ENCODE peak calls at places on chromosomes 1 and 21, in six cellular contexts. X, T, J, S, A and V are unnamed samples.

GRCh38 chr1:168772428-168772827 is 43.4 kb upstream of the DPT start:
- DNase-seq in X (no peak), T (no peak), J (no peak), S (no peak), A (no peak), V (no peak)

GRCh38 chr21:36065497-36066036 is 4.3 kb upstream of the CBR1 start:
- DNase-seq in X (no peak), T (no peak), J (no peak), S (no peak), A (no peak), V (peak)

GRCh38 chr1:64215576-64215975 is 12.2 kb downstream of the UBE2U start:
- DNase-seq in X (no peak), T (no peak), J (no peak), S (no peak), A (no peak), V (no peak)

GRCh38 chr1:64572222-64572900 is 102.4 kb downstream of the CACHD1 start:
- DNase-seq in X (no peak), T (no peak), J (no peak), S (no peak), A (no peak), V (no peak)

GRCh38 chr1:213507472-213508223 is 456.6 kb downstream of the RPS6KC1 start:
- DNase-seq in X (no peak), T (no peak), J (no peak), S (no peak), A (no peak), V (no peak)

GRCh38 chr1:47434051-47434842 is 3.6 kb upstream of the FOXD2 start:
- DNase-seq in X (peak), T (peak), J (no peak), S (peak), A (peak), V (no peak)

GRCh38 chr1:88727205-88727604 is 43.1 kb downstream of the PKN2 start:
- DNase-seq in X (no peak), T (no peak), J (no peak), S (no peak), A (no peak), V (no peak)

GRCh38 chr1:22751124-22751531 is 40.5 kb downstream of the EPHB2 start:
- DNase-seq in X (no peak), T (no peak), J (no peak), S (peak), A (no peak), V (no peak)

GRCh38 chr1:215597961-215598360 is 30.9 kb downstream of the KCTD3 start:
- DNase-seq in X (no peak), T (no peak), J (no peak), S (no peak), A (no peak), V (no peak)

GRCh38 chr1:117595993-117596720 is 9.7 kb upstream of the TENT5C start:
- DNase-seq in X (no peak), T (no peak), J (no peak), S (no peak), A (peak), V (no peak)

GRCh38 chr1:31671147-31671546 is 26.5 kb upstream of the PEF1 start:
- DNase-seq in X (no peak), T (no peak), J (no peak), S (no peak), A (no peak), V (no peak)

GRCh38 chr1:45230537-45230936 is 24.1 kb upstream of the ZSWIM5 start:
- DNase-seq in X (no peak), T (no peak), J (no peak), S (no peak), A (no peak), V (no peak)

GRCh38 chr21:29372063-29372802 is 73.5 kb downstream of the BACH1 start:
- DNase-seq in X (no peak), T (peak), J (peak), S (peak), A (no peak), V (peak)

GRCh38 chr1:36160949-36161485 is 5.1 kb downstream of the MAP7D1 start:
- DNase-seq in X (peak), T (peak), J (peak), S (peak), A (peak), V (peak)

GRCh38 chr1:33228935-33229487 is 27.3 kb upstream of the ZNF362 start:
- DNase-seq in X (no peak), T (peak), J (no peak), S (no peak), A (no peak), V (no peak)

GRCh38 chr1:51444096-51444495 is 75.0 kb downstream of the EPS15 start:
- DNase-seq in X (no peak), T (no peak), J (no peak), S (no peak), A (no peak), V (no peak)

GRCh38 chr1:23670709-23671108 is 20.9 kb upstream of the RPL11 start:
- DNase-seq in X (no peak), T (no peak), J (no peak), S (no peak), A (no peak), V (no peak)

GRCh38 chr1:22104865-22105437 is 37.9 kb downstream of the WNT4 start:
- DNase-seq in X (no peak), T (no peak), J (no peak), S (no peak), A (no peak), V (no peak)

GRCh38 chr1:40868051-40868723 is 6.0 kb upstream of the CITED4 start:
- DNase-seq in X (no peak), T (no peak), J (peak), S (no peak), A (no peak), V (peak)

GRCh38 chr1:232149302-232150201 is 480.4 kb downstream of the SIPA1L2 start:
- DNase-seq in X (no peak), T (no peak), J (peak), S (no peak), A (no peak), V (peak)

GRCh38 chr1:243796016-243796415 is 54.0 kb downstream of the AKT3 start:
- DNase-seq in X (no peak), T (no peak), J (no peak), S (no peak), A (no peak), V (no peak)

GRCh38 chr21:36783612-36784383 is 84.9 kb downstream of the SIM2 start:
- DNase-seq in X (no peak), T (no peak), J (peak), S (peak), A (no peak), V (peak)

GRCh38 chr1:175338447-175339135 is 146.0 kb upstream of the KIAA0040 start:
- DNase-seq in X (no peak), T (no peak), J (peak), S (no peak), A (no peak), V (peak)

GRCh38 chr1:204408074-204408507 is 3.5 kb downstream of the PPP1R15B start:
- DNase-seq in X (peak), T (peak), J (peak), S (peak), A (peak), V (peak)

GRCh38 chr1:107787299-107787698 is 177.7 kb downstream of the VAV3 start:
- DNase-seq in X (no peak), T (no peak), J (peak), S (no peak), A (no peak), V (no peak)

GRCh38 chr1:89739013-89739843 is 81.6 kb upstream of the LRRC8D start:
- DNase-seq in X (no peak), T (no peak), J (peak), S (no peak), A (no peak), V (peak)

GRCh38 chr1:212600071-212600915 is 8.3 kb upstream of the ATF3 start:
- DNase-seq in X (no peak), T (no peak), J (no peak), S (no peak), A (no peak), V (no peak)

GRCh38 chr1:228345201-228345930 is 61.3 kb downstream of the TRIM11 start:
- DNase-seq in X (peak), T (peak), J (no peak), S (no peak), A (peak), V (no peak)

GRCh38 chr1:188888387-188888786 is 1589.3 kb downstream of the BRINP3 start:
- DNase-seq in X (no peak), T (no peak), J (peak), S (no peak), A (no peak), V (no peak)

GRCh38 chr1:206890125-206890637 is 7.1 kb upstream of the IL24 start:
- DNase-seq in X (no peak), T (no peak), J (peak), S (no peak), A (no peak), V (no peak)

GRCh38 chr1:246726881-246727280 is 2.7 kb downstream of the SCCPDH start:
- DNase-seq in X (no peak), T (no peak), J (no peak), S (no peak), A (no peak), V (no peak)

GRCh38 chr1:183281039-183281438 is 95.0 kb downstream of the LAMC2 start:
- DNase-seq in X (peak), T (peak), J (peak), S (peak), A (no peak), V (no peak)

GRCh38 chr1:98398649-98399048 is 262.9 kb upstream of the SNX7 start:
- DNase-seq in X (no peak), T (no peak), J (no peak), S (no peak), A (no peak), V (no peak)

GRCh38 chr1:193606035-193606434 is 419.6 kb upstream of the B3GALT2 start:
- DNase-seq in X (no peak), T (no peak), J (no peak), S (no peak), A (no peak), V (no peak)

GRCh38 chr1:101907264-101907663 is 89.5 kb downstream of the OLFM3 start:
- DNase-seq in X (no peak), T (no peak), J (no peak), S (no peak), A (no peak), V (no peak)

GRCh38 chr1:10726355-10726754 is 70.1 kb downstream of the CASZ1 start:
- DNase-seq in X (peak), T (no peak), J (no peak), S (peak), A (peak), V (no peak)
- H3K27ac ChIP-seq in X (peak), T (no peak), J (peak), S (peak), A (peak), V (no peak)

GRCh38 chr1:162855461-162856150 is 5.4 kb downstream of the CCDC190 start:
- DNase-seq in X (no peak), T (no peak), J (no peak), S (no peak), A (no peak), V (peak)
- H3K4me3 ChIP-seq in X (no peak), T (no peak), J (no peak), S (no peak), A (no peak), V (peak)

DNA sequence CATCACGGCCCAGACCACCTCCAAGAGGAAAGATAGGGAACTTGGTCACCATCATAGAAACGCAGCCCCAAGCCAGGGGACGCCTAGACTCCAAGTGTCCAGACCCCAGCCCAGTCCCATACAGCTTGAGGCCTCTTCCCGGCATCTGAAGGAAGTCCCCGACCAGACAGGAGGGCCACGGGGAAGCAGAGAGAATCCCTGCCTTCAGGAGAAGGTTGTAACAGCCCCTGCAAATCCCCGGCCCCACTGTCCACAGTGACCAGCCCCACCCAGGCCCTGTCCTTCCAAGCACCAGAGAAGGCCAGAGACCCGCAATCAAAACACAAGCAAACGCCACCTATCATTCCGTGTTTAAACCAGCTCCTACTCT is 1.7 kb downstream of the SLC19A1 start:
- DNase-seq in X (peak), T (no peak), J (no peak), S (no peak), A (peak), V (no peak)
- H3K27ac ChIP-seq in X (no peak), T (no peak), J (no peak), S (no peak), A (no peak), V (no peak)

GRCh38 chr21:34765619-34766018 is 96.8 kb downstream of the CLIC6 start:
- DNase-seq in X (no peak), T (no peak), J (no peak), S (no peak), A (no peak), V (no peak)

GRCh38 chr21:34761758-34762330 is 93.0 kb downstream of the CLIC6 start:
- DNase-seq in X (no peak), T (no peak), J (no peak), S (no peak), A (no peak), V (no peak)

GRCh38 chr21:34766862-34767261 is 98.1 kb downstream of the CLIC6 start:
- DNase-seq in X (no peak), T (no peak), J (no peak), S (no peak), A (no peak), V (no peak)

GRCh38 chr21:34762761-34763160 is 94.0 kb downstream of the CLIC6 start:
- DNase-seq in X (no peak), T (no peak), J (no peak), S (no peak), A (no peak), V (peak)

DNA sequence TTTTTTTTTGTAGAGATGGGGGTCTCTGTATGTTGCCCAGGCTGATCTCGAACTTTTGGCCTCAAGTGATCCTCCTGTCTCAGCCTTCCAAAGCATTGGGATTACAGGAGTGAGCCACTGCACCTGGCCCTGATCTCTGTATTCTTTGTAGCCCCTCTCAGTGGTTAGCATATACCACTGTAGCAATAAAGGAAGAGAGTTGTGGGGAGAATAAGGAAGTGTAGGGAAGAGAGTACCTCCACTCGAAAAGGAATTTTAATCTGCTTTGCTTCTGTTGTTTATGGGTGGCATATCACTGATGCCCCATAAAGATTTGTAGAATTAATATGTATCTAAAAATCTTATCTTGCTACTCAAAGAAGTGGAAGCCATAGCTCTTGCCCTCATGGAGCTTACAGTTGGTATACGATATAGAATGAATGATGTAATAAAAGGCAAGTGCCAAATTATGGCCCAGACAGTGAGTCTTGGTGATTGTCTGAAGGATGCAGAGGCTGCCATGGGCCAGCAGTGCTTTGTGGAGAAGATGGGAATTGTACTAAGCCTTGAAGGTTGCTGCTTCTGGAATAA is 96.0 kb downstream of the CLIC6 start:
- DNase-seq in X (no peak), T (no peak), J (no peak), S (no peak), A (no peak), V (no peak)
- H3K4me3 ChIP-seq in X (no peak), T (no peak), J (no peak), S (no peak), A (no peak), V (no peak)

GRCh38 chr1:211129790-211130189 is 4.2 kb downstream of the KCNH1 start:
- DNase-seq in X (no peak), T (no peak), J (no peak), S (no peak), A (no peak), V (no peak)

GRCh38 chr1:211127166-211127565 is 6.8 kb downstream of the KCNH1 start:
- DNase-seq in X (no peak), T (no peak), J (no peak), S (no peak), A (no peak), V (no peak)

GRCh38 chr1:211126622-211127021 is 7.3 kb downstream of the KCNH1 start:
- DNase-seq in X (no peak), T (no peak), J (no peak), S (no peak), A (no peak), V (no peak)
- H3K27ac ChIP-seq in X (no peak), T (no peak), J (no peak), S (no peak), A (no peak), V (no peak)

GRCh38 chr1:54219688-54220003 is 19.7 kb downstream of the MRPL37 start:
- DNase-seq in X (no peak), T (no peak), J (no peak), S (no peak), A (no peak), V (no peak)

GRCh38 chr1:54221867-54222484 is 22.0 kb downstream of the MRPL37 start:
- DNase-seq in X (no peak), T (no peak), J (no peak), S (no peak), A (no peak), V (no peak)

GRCh38 chr1:54222711-54223110 is 22.7 kb downstream of the MRPL37 start:
- DNase-seq in X (no peak), T (no peak), J (no peak), S (no peak), A (no peak), V (no peak)

GRCh38 chr1:54220004-54220811 is 20.2 kb downstream of the MRPL37 start:
- DNase-seq in X (peak), T (peak), J (no peak), S (no peak), A (no peak), V (no peak)

GRCh38 chr1:54221113-54221834 is 21.3 kb downstream of the MRPL37 start:
- DNase-seq in X (no peak), T (no peak), J (no peak), S (no peak), A (no peak), V (no peak)
- H3K4me3 ChIP-seq in X (no peak), T (no peak), J (no peak), S (no peak), A (no peak), V (no peak)

GRCh38 chr1:53678507-53678906 is 60.5 kb downstream of the GLIS1 start:
- DNase-seq in X (no peak), T (no peak), J (no peak), S (no peak), A (no peak), V (no peak)
- H3K27ac ChIP-seq in X (no peak), T (no peak), J (no peak), S (no peak), A (no peak), V (no peak)

GRCh38 chr1:238951809-238952208 is 434.6 kb upstream of the CHRM3 start:
- DNase-seq in X (no peak), T (no peak), J (peak), S (no peak), A (no peak), V (no peak)

GRCh38 chr1:238955934-238956333 is 430.4 kb upstream of the CHRM3 start:
- DNase-seq in X (no peak), T (no peak), J (no peak), S (no peak), A (no peak), V (no peak)

GRCh38 chr1:238954865-238955264 is 431.5 kb upstream of the CHRM3 start:
- DNase-seq in X (no peak), T (no peak), J (no peak), S (no peak), A (no peak), V (no peak)

GRCh38 chr1:238950786-238951185 is 435.6 kb upstream of the CHRM3 start:
- DNase-seq in X (no peak), T (no peak), J (no peak), S (no peak), A (no peak), V (no peak)

DNA sequence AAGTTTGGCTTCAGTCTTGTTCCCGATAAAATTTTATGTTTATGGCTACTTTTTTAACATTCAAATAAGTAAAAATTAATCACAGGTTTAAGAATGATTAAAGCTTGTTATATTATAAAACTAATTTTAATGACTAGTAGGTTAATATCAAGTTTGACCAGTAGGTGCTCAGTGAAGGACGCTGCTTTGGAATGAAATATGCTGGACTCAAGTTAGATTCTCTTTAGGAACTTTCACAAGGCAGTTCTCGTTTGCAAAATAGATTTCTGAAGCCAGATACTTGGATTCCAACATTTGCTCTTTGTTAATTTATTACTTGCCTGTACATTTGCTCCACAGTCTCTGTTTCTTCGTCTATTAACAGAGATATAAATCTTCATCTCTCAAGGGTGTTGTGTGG is 432.9 kb upstream of the CHRM3 start:
- DNase-seq in X (no peak), T (no peak), J (no peak), S (no peak), A (no peak), V (no peak)
- H3K4me3 ChIP-seq in X (no peak), T (no peak), J (no peak), S (no peak), A (no peak), V (no peak)

GRCh38 chr1:116380499-116381316 is 7.7 kb downstream of the ATP1A1 start:
- DNase-seq in X (no peak), T (no peak), J (no peak), S (no peak), A (no peak), V (no peak)
- H3K27ac ChIP-seq in X (no peak), T (no peak), J (no peak), S (peak), A (no peak), V (no peak)

GRCh38 chr1:226736001-226736907 is 2.8 kb downstream of the ITPKB start:
- DNase-seq in X (peak), T (peak), J (no peak), S (no peak), A (no peak), V (no peak)
- H3K4me3 ChIP-seq in X (peak), T (peak), J (no peak), S (peak), A (peak), V (no peak)